ENCODE peak calls at places on chromosome 13, in six cellular contexts. One of them, this sample, is unnamed.

GRCh38 chr13:99984463-99985242 is 3.1 kb downstream of the ZIC2 start:
- DNase-seq in T-cell: no peak
- DNase-seq in fibroblast of the conjunctiva: no peak
- DNase-seq in GM04504: no peak
- DNase-seq in ACHN: no peak
- DNase-seq in Ammon's horn: no peak
- DNase-seq in this sample: no peak

GRCh38 chr13:108609353-108609752 is 20.1 kb upstream of the MYO16 start:
- DNase-seq in T-cell: no peak
- DNase-seq in fibroblast of the conjunctiva: no peak
- DNase-seq in GM04504: peak; percentile 2
- DNase-seq in ACHN: peak; percentile 3
- DNase-seq in Ammon's horn: peak; percentile 27
- DNase-seq in this sample: peak; percentile 53

GRCh38 chr13:31629085-31629785 is 110.1 kb upstream of the RXFP2 start:
- DNase-seq in T-cell: no peak
- DNase-seq in fibroblast of the conjunctiva: no peak
- DNase-seq in GM04504: peak; percentile 20
- DNase-seq in ACHN: no peak
- DNase-seq in Ammon's horn: no peak
- DNase-seq in this sample: no peak

GRCh38 chr13:27280009-27280646 is 9.5 kb downstream of the RASL11A start:
- DNase-seq in T-cell: no peak
- DNase-seq in fibroblast of the conjunctiva: no peak
- DNase-seq in GM04504: no peak
- DNase-seq in ACHN: no peak
- DNase-seq in Ammon's horn: no peak
- DNase-seq in this sample: no peak

GRCh38 chr13:67131393-67131792 is 98.7 kb downstream of the PCDH9 start:
- DNase-seq in T-cell: no peak
- DNase-seq in fibroblast of the conjunctiva: no peak
- DNase-seq in GM04504: no peak
- DNase-seq in ACHN: no peak
- DNase-seq in Ammon's horn: no peak
- DNase-seq in this sample: no peak

GRCh38 chr13:89496478-89496877 is 1825.3 kb downstream of the SLITRK5 start:
- DNase-seq in T-cell: no peak
- DNase-seq in fibroblast of the conjunctiva: no peak
- DNase-seq in GM04504: no peak
- DNase-seq in ACHN: no peak
- DNase-seq in Ammon's horn: no peak
- DNase-seq in this sample: no peak

GRCh38 chr13:49840266-49840665 is 47.8 kb upstream of the KPNA3 start:
- DNase-seq in T-cell: no peak
- DNase-seq in fibroblast of the conjunctiva: no peak
- DNase-seq in GM04504: no peak
- DNase-seq in ACHN: no peak
- DNase-seq in Ammon's horn: no peak
- DNase-seq in this sample: no peak

GRCh38 chr13:50421457-50422130 is 406.4 kb downstream of the KCNRG start:
- DNase-seq in T-cell: no peak
- DNase-seq in fibroblast of the conjunctiva: no peak
- DNase-seq in GM04504: no peak
- DNase-seq in ACHN: peak; percentile 38
- DNase-seq in Ammon's horn: no peak
- DNase-seq in this sample: peak; percentile 48

GRCh38 chr13:89726690-89727435 is 1620.6 kb upstream of the MIR17HG start:
- DNase-seq in T-cell: no peak
- DNase-seq in fibroblast of the conjunctiva: peak; percentile 26
- DNase-seq in GM04504: no peak
- DNase-seq in ACHN: no peak
- DNase-seq in Ammon's horn: no peak
- DNase-seq in this sample: no peak

GRCh38 chr13:27269114-27269665 is 1.4 kb upstream of the RASL11A start:
- DNase-seq in T-cell: no peak
- DNase-seq in fibroblast of the conjunctiva: no peak
- DNase-seq in GM04504: no peak
- DNase-seq in ACHN: no peak
- DNase-seq in Ammon's horn: no peak
- DNase-seq in this sample: peak; percentile 32